ENCODE peak calls at places on chromosomes 7 and 10, in six cellular contexts. J is breast epithelium, G is ELR, O is AG20443, E is tibial nerve, L is psoas muscle. S is an unnamed sample.

GRCh38 chr10:329361-330099 is 194.3 kb downstream of the ZMYND11 start:
- DNase-seq in J (peak), G (peak), O (peak), E (peak), L (peak), S (peak)

GRCh38 chr10:126911301-126911700 is 6.1 kb downstream of the DOCK1 start:
- DNase-seq in J (no peak), G (no peak), O (no peak), E (no peak), L (no peak), S (no peak)

GRCh38 chr7:94908204-94909022 is 1.0 kb downstream of the PPP1R9A start:
- DNase-seq in J (peak), G (peak), O (peak), E (peak), L (peak), S (peak)

GRCh38 chr7:129434846-129435318 is 650 bp downstream of the STRIP2 start:
- DNase-seq in J (no peak), G (peak), O (peak), E (no peak), L (peak), S (peak)

GRCh38 chr10:34789993-34790506 is 25.0 kb downstream of the PARD3 start:
- DNase-seq in J (no peak), G (no peak), O (peak), E (no peak), L (no peak), S (no peak)

GRCh38 chr10:125795111-125795510 is 19.5 kb upstream of the MMP21 start:
- DNase-seq in J (no peak), G (no peak), O (no peak), E (no peak), L (no peak), S (peak)

GRCh38 chr10:63977329-63977923 is 456.2 kb downstream of the REEP3 start:
- DNase-seq in J (no peak), G (peak), O (peak), E (no peak), L (no peak), S (peak)

GRCh38 chr7:20310963-20311742 is 19.5 kb upstream of the ITGB8 start:
- DNase-seq in J (no peak), G (peak), O (peak), E (peak), L (no peak), S (no peak)

GRCh38 chr7:55556031-55556430 is 16.3 kb downstream of the VOPP1 start:
- DNase-seq in J (no peak), G (no peak), O (no peak), E (no peak), L (no peak), S (no peak)

GRCh38 chr7:7944619-7945282 is 23.8 kb upstream of the GLCCI1 start:
- DNase-seq in J (no peak), G (no peak), O (no peak), E (no peak), L (peak), S (no peak)

GRCh38 chr7:18086165-18087030 is 58.8 kb upstream of the PRPS1L1 start:
- DNase-seq in J (no peak), G (peak), O (peak), E (no peak), L (peak), S (peak)

GRCh38 chr10:15879058-15879457 is 18.8 kb upstream of the MINDY3 start:
- DNase-seq in J (no peak), G (peak), O (peak), E (peak), L (no peak), S (no peak)

GRCh38 chr10:129057856-129058663 is 409.0 kb upstream of the MGMT start:
- DNase-seq in J (no peak), G (no peak), O (no peak), E (no peak), L (no peak), S (no peak)

GRCh38 chr10:31749981-31750850 is 178.4 kb downstream of the ARHGAP12 start:
- DNase-seq in J (no peak), G (no peak), O (no peak), E (peak), L (peak), S (peak)

GRCh38 chr7:71320916-71321315 is 189.0 kb downstream of the GALNT17 start:
- DNase-seq in J (no peak), G (no peak), O (no peak), E (no peak), L (no peak), S (no peak)

GRCh38 chr7:84025332-84025927 is 169.2 kb downstream of the SEMA3A start:
- DNase-seq in J (no peak), G (peak), O (peak), E (no peak), L (no peak), S (peak)

GRCh38 chr10:21724695-21725371 is 190.8 kb downstream of the MLLT10 start:
- DNase-seq in J (peak), G (peak), O (peak), E (peak), L (peak), S (peak)